ENCODE peak calls at places on chromosomes 16 and 17, in five cellular contexts. C, D, U, H and J are unnamed samples.

GRCh38 chr17:54096216-54096615 is 273.5 kb downstream of the KIF2B start:
- DNase-seq in H (no peak), C (no peak), D (no peak), U (no peak), J (no peak)

GRCh38 chr16:88807142-88807625 is 3.6 kb downstream of the CDT1 start:
- DNase-seq in U (no peak), D (no peak), H (no peak), C (no peak), J (no peak)

GRCh38 chr17:14494161-14494560 is 193.3 kb downstream of the HS3ST3B1 start:
- DNase-seq in U (no peak), D (no peak), H (no peak), C (no peak), J (no peak)

GRCh38 chr16:3443108-3444031 is at the start of the genes NAA60 and ZNF597:
- DNase-seq in C (peak; percentile 93), D (peak; percentile 93), H (peak; percentile 64), U (peak; percentile 93), J (peak; percentile 87)

GRCh38 chr17:57880086-57880456 is 30.2 kb upstream of the MRPS23 start:
- DNase-seq in U (no peak), H (no peak), D (no peak), C (no peak), J (no peak)

GRCh38 chr16:53055603-53056527 is 1.1 kb downstream of the CHD9 start:
- DNase-seq in H (no peak), C (peak; percentile 82), U (peak; percentile 71), D (peak; percentile 62), J (no peak)

GRCh38 chr16:19883296-19883951 is 1.2 kb downstream of the GPRC5B start:
- DNase-seq in C (peak; percentile 31), D (no peak), H (no peak), U (no peak), J (no peak)

GRCh38 chr17:1562178-1562643 is 381 bp downstream of the PITPNA start:
- DNase-seq in H (peak; percentile 7), D (peak; percentile 39), C (peak; percentile 28), U (no peak), J (no peak)

GRCh38 chr17:67488161-67488560 is 111.1 kb downstream of the PITPNC1 start:
- DNase-seq in H (no peak), U (no peak), C (no peak), D (peak; percentile 70), J (no peak)

GRCh38 chr17:19311016-19311415 is 51.5 kb downstream of the B9D1 start:
- DNase-seq in C (no peak), D (no peak), H (no peak), U (no peak), J (no peak)

GRCh38 chr17:8957721-8958120 is 7.8 kb downstream of the PIK3R5 start:
- DNase-seq in U (no peak), D (no peak), H (no peak), C (no peak), J (no peak)